ENCODE peak calls at places on chromosomes 2 and 18, in five cellular contexts. J, L, Z, T and D are unnamed samples.

GRCh38 chr18:30302181-30302580 is 740.4 kb downstream of the DSC3 start:
- DNase-seq in J (no peak), L (no peak), Z (no peak), T (no peak), D (no peak)

GRCh38 chr2:238418196-238418998 is 8.3 kb upstream of the ASB1 start:
- DNase-seq in J (no peak), L (no peak), Z (no peak), T (no peak), D (no peak)

GRCh38 chr2:122622896-122623295 is 867.4 kb downstream of the TSN start:
- DNase-seq in J (no peak), L (no peak), Z (no peak), T (no peak), D (no peak)

GRCh38 chr2:239883326-239884050 is 141.7 kb downstream of the NDUFA10 start:
- DNase-seq in J (no peak), L (no peak), Z (no peak), T (no peak), D (no peak)

GRCh38 chr18:41906528-41907256 is 48.3 kb upstream of the PIK3C3 start:
- DNase-seq in J (no peak), L (peak; percentile 62), Z (peak; percentile 62), T (no peak), D (peak; percentile 33)

GRCh38 chr18:67302043-67302442 is 214.5 kb downstream of the DSEL start:
- DNase-seq in J (no peak), L (no peak), Z (peak; percentile 53), T (no peak), D (no peak)

GRCh38 chr2:182300603-182301002 is 126.2 kb downstream of the PDE1A start:
- DNase-seq in J (no peak), L (no peak), Z (peak; percentile 81), T (no peak), D (no peak)

GRCh38 chr18:45110577-45111506 is 430.2 kb downstream of the SETBP1 start:
- DNase-seq in J (no peak), L (no peak), Z (peak; percentile 81), T (no peak), D (no peak)

GRCh38 chr2:240947176-240947575 is 41.0 kb downstream of the CROCC2 start:
- DNase-seq in J (peak; percentile 36), L (no peak), Z (no peak), T (no peak), D (no peak)

GRCh38 chr18:35089382-35089781 is 48.2 kb downstream of the MAPRE2 start:
- DNase-seq in J (no peak), L (peak; percentile 56), Z (no peak), T (no peak), D (no peak)

GRCh38 chr2:176669398-176670174 is 400.3 kb downstream of the MTX2 start:
- DNase-seq in J (no peak), L (no peak), Z (no peak), T (no peak), D (no peak)

GRCh38 chr2:118763797-118764196 is 83.7 kb downstream of the EN1 start:
- DNase-seq in J (no peak), L (no peak), Z (peak; percentile 16), T (no peak), D (no peak)

GRCh38 chr2:175815537-175815936 is 186.5 kb downstream of the LNPK start:
- DNase-seq in J (no peak), L (peak; percentile 60), Z (peak; percentile 63), T (no peak), D (no peak)

GRCh38 chr2:37456479-37456878 is 112.0 kb downstream of the QPCT start:
- DNase-seq in J (no peak), L (no peak), Z (no peak), T (no peak), D (no peak)

GRCh38 chr2:160010361-160011145 is 51.9 kb downstream of the PLA2R1 start:
- DNase-seq in J (no peak), L (peak; percentile 69), Z (peak; percentile 16), T (no peak), D (no peak)

GRCh38 chr2:239674981-239675855 is 274.4 kb upstream of the HDAC4 start:
- DNase-seq in J (no peak), L (no peak), Z (no peak), T (no peak), D (no peak)

GRCh38 chr2:8566155-8566670 is 115.6 kb upstream of the ID2 start:
- DNase-seq in J (no peak), L (no peak), Z (no peak), T (no peak), D (no peak)

GRCh38 chr2:161133366-161133765 is 26.9 kb upstream of the TANK start:
- DNase-seq in J (no peak), L (no peak), Z (no peak), T (no peak), D (no peak)

GRCh38 chr18:6561029-6561861 is 146.5 kb upstream of the L3MBTL4 start:
- DNase-seq in J (no peak), L (no peak), Z (peak; percentile 78), T (peak; percentile 81), D (no peak)

GRCh38 chr2:10083692-10084566 is 3.7 kb upstream of the CYS1 start:
- DNase-seq in J (no peak), L (no peak), Z (no peak), T (no peak), D (no peak)

GRCh38 chr2:69582582-69583176 is 60.9 kb downstream of the AAK1 start:
- DNase-seq in J (no peak), L (no peak), Z (peak; percentile 46), T (no peak), D (no peak)

GRCh38 chr2:105782123-105782522 is 37.4 kb downstream of the NCK2 start:
- DNase-seq in J (no peak), L (no peak), Z (no peak), T (no peak), D (no peak)

GRCh38 chr2:27638709-27639108 is 9.9 kb downstream of the GPN1 start:
- DNase-seq in J (no peak), L (peak; percentile 88), Z (peak; percentile 99), T (no peak), D (no peak)

GRCh38 chr2:62297642-62298010 is 101.7 kb downstream of the B3GNT2 start:
- DNase-seq in J (no peak), L (no peak), Z (peak; percentile 37), T (no peak), D (no peak)

GRCh38 chr18:48017625-48018024 is 87.2 kb upstream of the SMAD2 start:
- DNase-seq in J (no peak), L (no peak), Z (peak; percentile 79), T (no peak), D (no peak)

GRCh38 chr2:216857131-216857550 is 2.7 kb downstream of the TNP1 start:
- DNase-seq in J (no peak), L (peak; percentile 72), Z (peak; percentile 48), T (no peak), D (no peak)

GRCh38 chr2:46025081-46025480 is 272.1 kb upstream of the EPAS1 start:
- DNase-seq in J (no peak), L (no peak), Z (no peak), T (no peak), D (no peak)

GRCh38 chr18:41262688-41263087 is 692.3 kb upstream of the PIK3C3 start:
- DNase-seq in J (no peak), L (no peak), Z (no peak), T (no peak), D (no peak)

GRCh38 chr2:57696016-57696415 is 350.6 kb upstream of the VRK2 start:
- DNase-seq in J (no peak), L (peak; percentile 1), Z (no peak), T (no peak), D (no peak)

GRCh38 chr2:222751821-222752719 is 80.6 kb downstream of the MOGAT1 start:
- DNase-seq in J (no peak), L (no peak), Z (no peak), T (no peak), D (no peak)

GRCh38 chr18:48875942-48876511 is 74.7 kb downstream of the SMAD7 start:
- DNase-seq in J (no peak), L (no peak), Z (no peak), T (peak; percentile 21), D (no peak)

GRCh38 chr2:239025951-239026461 is 178.1 kb downstream of the TWIST2 start:
- DNase-seq in J (peak; percentile 9), L (no peak), Z (no peak), T (no peak), D (no peak)

GRCh38 chr18:56202567-56203136 is 435.7 kb downstream of the TXNL1 start:
- DNase-seq in J (no peak), L (no peak), Z (peak; percentile 10), T (no peak), D (no peak)

GRCh38 chr2:96138146-96139145 is at the start of gene ASTL:
- DNase-seq in J (peak; percentile 85), L (peak; percentile 19), Z (peak; percentile 11), T (no peak), D (peak; percentile 84)

DNA sequence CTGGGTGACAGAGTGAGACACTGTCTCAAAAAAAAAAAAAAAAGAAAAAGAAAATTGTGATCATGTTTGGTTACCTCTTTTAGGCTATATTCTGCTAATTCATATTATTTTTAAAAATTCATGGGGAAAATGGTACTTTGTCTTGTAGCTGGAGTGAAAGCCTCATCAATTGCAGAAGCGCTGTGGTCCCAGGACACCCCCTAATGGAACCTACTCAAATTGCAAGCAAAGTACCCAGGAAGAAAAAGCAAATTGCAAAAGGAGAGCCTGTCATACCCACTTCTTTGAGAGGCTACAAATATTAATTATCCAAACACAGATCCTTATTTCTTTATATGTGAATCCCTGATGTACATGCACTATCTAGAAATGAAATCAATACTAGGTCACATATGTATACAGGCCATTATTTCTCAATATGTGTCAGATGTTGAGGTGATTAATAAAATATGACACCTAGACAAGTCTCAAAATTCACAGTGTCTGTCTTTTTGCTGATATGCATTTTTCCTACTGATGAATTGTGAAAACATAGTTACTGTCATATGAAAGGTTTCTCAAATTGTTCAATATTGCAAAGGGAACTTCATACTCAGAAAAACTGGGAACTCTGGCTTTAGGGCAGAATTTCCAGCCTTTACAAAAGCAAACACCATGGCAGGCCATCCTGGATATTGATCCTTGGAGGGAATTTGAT is 12.6 kb downstream of the CRACDL start:
- DNase-seq in J (no peak), L (no peak), Z (no peak), T (no peak), D (no peak)
- TF ChIP-seq CTCF in J (peak; percentile 22), L (peak; percentile 38), Z (peak; percentile 38), T (no peak), D (no peak)

GRCh38 chr2:231786177-231786916 is at the start of gene COPS7B:
- DNase-seq in J (peak; percentile 85), L (peak; percentile 70), Z (peak; percentile 75), T (peak; percentile 78), D (peak; percentile 87)
- TF ChIP-seq CTCF in J (peak; percentile 28), L (peak; percentile 78), Z (peak; percentile 50), T (no peak), D (peak; percentile 64)

GRCh38 chr2:229133155-229133772 is 137.8 kb downstream of the PID1 start:
- DNase-seq in J (no peak), L (peak; percentile 29), Z (peak; percentile 76), T (no peak), D (no peak)
- TF ChIP-seq CTCF in J (peak; percentile 88), L (peak; percentile 76), Z (peak; percentile 68), T (peak; percentile 23), D (no peak)

DNA sequence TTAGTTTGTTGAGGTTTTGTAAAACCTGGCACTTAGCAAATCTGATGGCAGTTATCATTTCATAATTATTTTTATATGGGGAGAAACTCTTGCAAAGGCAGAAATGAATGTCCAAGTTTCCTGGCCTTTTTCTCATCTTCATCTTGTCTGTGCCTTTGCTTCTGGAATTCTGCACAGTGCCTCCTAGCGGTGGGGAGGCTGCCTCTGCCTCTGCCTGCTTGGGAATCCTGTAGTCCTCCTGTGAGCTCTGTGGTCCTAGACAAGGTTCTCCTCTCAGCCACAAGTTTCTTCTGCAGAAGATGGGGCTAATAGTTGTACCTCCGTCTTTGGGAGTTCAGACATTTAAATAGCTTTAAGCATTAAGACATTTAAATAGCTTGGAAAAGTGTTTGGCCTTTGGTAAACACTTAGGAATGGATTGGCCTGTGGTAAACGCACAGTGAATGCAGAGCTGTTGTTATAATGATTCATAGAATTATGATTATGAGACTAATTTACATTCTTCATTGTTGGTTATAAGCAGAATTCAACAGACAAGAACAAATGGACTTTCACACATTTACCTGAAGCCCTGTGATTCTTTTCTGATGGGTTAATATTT is 101.2 kb downstream of the ZNF236 start:
- DNase-seq in J (no peak), L (no peak), Z (peak; percentile 36), T (no peak), D (no peak)
- TF ChIP-seq CTCF in J (peak; percentile 24), L (peak; percentile 69), Z (peak; percentile 57), T (no peak), D (no peak)